ENCODE peak calls at places on chromosomes 2 and 18, in nine cellular contexts. P is AG08396; V is AG08395; C is brain microvascular endothelial cell; S is skeletal muscle cell; L is H7; I is activated CD4-positive, alpha-beta T cell treated with anti-CD3 and anti-CD28 coated beads, Interleukin-2, amount 50 U/mL, for 24 hours; H is GM23248; T is spleen. M is an unnamed sample.
A peak's percentile ranks its signal among the peaks of the same experiment; 100 is the strongest.

GRCh38 chr2:46320141-46320567 is 22.9 kb downstream of the EPAS1 start:
- DNase-seq in H (peak; percentile 76), V (no peak), C (no peak), P (no peak), T (no peak), L (no peak), S (no peak), I (no peak), M (peak; percentile 62)

GRCh38 chr2:55992465-55992864 is 68.9 kb upstream of the EFEMP1 start:
- DNase-seq in P (peak; percentile 77), H (peak; percentile 99), T (no peak), L (no peak), C (peak; percentile 99), V (peak; percentile 88), I (no peak), S (peak; percentile 99), M (peak; percentile 99)

GRCh38 chr2:239459581-239459980 is 58.8 kb upstream of the HDAC4 start:
- DNase-seq in H (no peak), S (no peak), P (no peak), T (no peak), L (no peak), I (no peak), C (no peak), V (no peak), M (no peak)

GRCh38 chr2:104853926-104854506 is at the start of gene POU3F3:
- DNase-seq in S (peak; percentile 28), V (peak; percentile 44), T (no peak), I (peak; percentile 27), H (peak; percentile 24), L (peak; percentile 98), P (peak; percentile 60), C (no peak), M (peak; percentile 30)

GRCh38 chr2:197628043-197628500 is 47.3 kb downstream of the RFTN2 start:
- DNase-seq in S (peak; percentile 5), H (peak; percentile 66), C (peak; percentile 16), P (no peak), L (no peak), I (no peak), V (peak; percentile 34), T (no peak), M (peak; percentile 31)

GRCh38 chr2:19140463-19141208 is 217.8 kb downstream of the OSR1 start:
- DNase-seq in P (peak; percentile 73), S (peak; percentile 91), H (peak; percentile 52), L (no peak), C (peak; percentile 88), T (no peak), V (peak; percentile 39), I (no peak), M (peak; percentile 57)

GRCh38 chr18:24051256-24051947 is 36.8 kb downstream of the TTC39C start:
- DNase-seq in I (no peak), S (no peak), T (no peak), H (no peak), V (no peak), C (peak; percentile 30), P (no peak), L (no peak), M (no peak)

GRCh38 chr2:226118471-226119429 is 680.9 kb downstream of the IRS1 start:
- DNase-seq in H (peak; percentile 94), I (no peak), V (peak; percentile 66), T (no peak), S (peak; percentile 93), L (no peak), C (peak; percentile 83), P (peak; percentile 44), M (peak; percentile 95)

GRCh38 chr2:26380281-26380680 is 21.4 kb upstream of the DRC1 start:
- DNase-seq in P (no peak), L (no peak), C (no peak), S (no peak), I (no peak), V (no peak), T (no peak), H (no peak), M (no peak)

GRCh38 chr18:29028560-29028959 is 851.6 kb upstream of the CDH2 start:
- DNase-seq in S (no peak), P (no peak), C (no peak), V (no peak), H (no peak), L (no peak), I (no peak), T (no peak), M (no peak)

GRCh38 chr18:47204908-47205522 is 28.9 kb upstream of the IER3IP1 start:
- DNase-seq in V (peak; percentile 61), C (peak; percentile 41), I (peak; percentile 22), T (no peak), H (peak; percentile 65), L (peak; percentile 38), S (no peak), P (peak; percentile 47), M (peak; percentile 30)

GRCh38 chr2:8268172-8268783 is 413.6 kb upstream of the ID2 start:
- DNase-seq in L (no peak), T (no peak), P (no peak), H (peak; percentile 73), V (peak; percentile 68), S (peak; percentile 10), I (no peak), C (no peak), M (peak; percentile 63)

GRCh38 chr2:172047486-172048194 is 37.7 kb upstream of the DLX1 start:
- DNase-seq in T (no peak), H (no peak), S (no peak), L (no peak), P (no peak), C (no peak), V (no peak), I (no peak), M (no peak)

GRCh38 chr2:10329880-10330699 is 27.4 kb downstream of the HPCAL1 start:
- DNase-seq in V (peak; percentile 36), L (no peak), H (peak; percentile 79), C (peak; percentile 55), P (peak; percentile 66), T (no peak), I (no peak), S (no peak), M (peak; percentile 53)

GRCh38 chr2:85393836-85394235 is 16.3 kb downstream of the CAPG start:
- DNase-seq in T (peak; percentile 40), C (no peak), V (peak; percentile 80), I (no peak), S (no peak), L (no peak), P (peak; percentile 61), H (peak; percentile 86), M (peak; percentile 56)

GRCh38 chr2:72815655-72816268 is 10.1 kb downstream of the EXOC6B start:
- DNase-seq in C (peak; percentile 66), I (no peak), H (no peak), S (no peak), P (no peak), T (no peak), L (no peak), V (no peak), M (no peak)

M was measured in AG10803.